ENCODE peak calls at places on chromosome 1, in seven cellular contexts. A is SW480; U is GM20000; Z is retinal pigment epithelial cell; O is thoracic aorta; M is stimulated activated CD4-positive, alpha-beta T cell treated with anti-CD3 and anti-CD28 coated beads, TNF-alpha, amount 100 ng/mL, for 1 hour; P is iPS DF 6.9. Q is an unnamed sample.

GRCh38 chr1:21289700-21290545 is at the start of gene ECE1:
- DNase-seq in A (peak), U (peak), Z (no peak), O (no peak), M (peak), P (no peak), Q (peak)

GRCh38 chr1:228445867-228446584 is 29.4 kb upstream of the TRIM17 start:
- DNase-seq in A (no peak), U (peak), Z (peak), O (no peak), M (no peak), P (no peak), Q (no peak)

GRCh38 chr1:72724951-72725863 is 442.9 kb upstream of the NEGR1 start:
- DNase-seq in A (no peak), U (no peak), Z (no peak), O (no peak), M (no peak), P (peak), Q (no peak)

GRCh38 chr1:153728305-153729066 is 636 bp downstream of the INTS3 start:
- DNase-seq in A (no peak), U (no peak), Z (no peak), O (peak), M (peak), P (no peak), Q (peak)

GRCh38 chr1:10225573-10225972 is 15.2 kb downstream of the KIF1B start:
- DNase-seq in A (peak), U (no peak), Z (no peak), O (no peak), M (no peak), P (no peak), Q (no peak)

GRCh38 chr1:20124451-20125057 is 5.2 kb upstream of the PLA2G2D start:
- DNase-seq in A (peak), U (no peak), Z (peak), O (no peak), M (no peak), P (no peak), Q (no peak)

GRCh38 chr1:230327892-230328284 is 98.2 kb downstream of the PGBD5 start:
- DNase-seq in A (peak), U (peak), Z (no peak), O (no peak), M (no peak), P (no peak), Q (no peak)

GRCh38 chr1:207820568-207821463 is 69.0 kb downstream of the CD46 start:
- DNase-seq in A (no peak), U (no peak), Z (no peak), O (no peak), M (no peak), P (no peak), Q (no peak)

GRCh38 chr1:247268390-247269045 is 12.6 kb downstream of the VN1R5 start:
- DNase-seq in A (no peak), U (no peak), Z (no peak), O (no peak), M (no peak), P (no peak), Q (no peak)

GRCh38 chr1:96387785-96388184 is 333.8 kb upstream of the PTBP2 start:
- DNase-seq in A (no peak), U (no peak), Z (no peak), O (no peak), M (no peak), P (no peak), Q (no peak)

GRCh38 chr1:18951818-18952391 is 4.6 kb downstream of the IFFO2 start:
- DNase-seq in A (no peak), U (peak), Z (no peak), O (no peak), M (peak), P (no peak), Q (peak)

GRCh38 chr1:227654431-227654830 is 80.7 kb downstream of the JMJD4 start:
- DNase-seq in A (no peak), U (no peak), Z (no peak), O (no peak), M (no peak), P (no peak), Q (no peak)

GRCh38 chr1:226600254-226600653 is 51.7 kb downstream of the STUM start:
- DNase-seq in A (no peak), U (no peak), Z (no peak), O (no peak), M (no peak), P (no peak), Q (no peak)

Q was measured in naive thymus-derived CD8-positive, alpha-beta T cell.